ENCODE peak calls at places on chromosomes 7 and 10, in five cellular contexts. B is heart left ventricle, G is endodermal cell, Y is astrocyte of the spinal cord, I is Peyer's patch. Q is an unnamed sample.

GRCh38 chr7:116524609-116525297 is at the start of gene CAV1:
- DNase-seq in G (peak; percentile 93), B (peak; percentile 93), Y (peak; percentile 97), I (peak; percentile 79), Q (no peak)

GRCh38 chr7:140649566-140650205 is 9.1 kb upstream of the DENND2A start:
- DNase-seq in I (no peak), Y (peak; percentile 41), B (no peak), G (no peak), Q (no peak)

GRCh38 chr10:35340975-35341374 is 4.7 kb downstream of the CCNY start:
- DNase-seq in I (no peak), B (no peak), Y (no peak), G (no peak), Q (no peak)

GRCh38 chr10:51683031-51683830 is 16.2 kb downstream of the CSTF2T start:
- DNase-seq in B (no peak), I (peak; percentile 50), Y (no peak), G (no peak), Q (no peak)

GRCh38 chr10:1874533-1874932 is 137.2 kb upstream of the ADARB2 start:
- DNase-seq in I (no peak), B (no peak), Y (no peak), G (no peak), Q (no peak)

GRCh38 chr10:87861953-87862643 is 1.2 kb downstream of the KLLN start:
- DNase-seq in Y (peak; percentile 98), B (peak; percentile 97), I (peak; percentile 99), G (peak; percentile 98), Q (peak; percentile 91)

GRCh38 chr10:126186746-126187145 is 201.5 kb downstream of the ADAM12 start:
- DNase-seq in G (no peak), Y (no peak), B (no peak), I (no peak), Q (no peak)

GRCh38 chr10:91251430-91252056 is 31.1 kb downstream of the PCGF5 start:
- DNase-seq in G (peak; percentile 62), Y (peak; percentile 63), B (peak; percentile 50), I (peak; percentile 76), Q (no peak)

GRCh38 chr10:129426670-129427069 is 40.4 kb upstream of the MGMT start:
- DNase-seq in I (no peak), G (no peak), Y (no peak), B (no peak), Q (no peak)

GRCh38 chr10:103507235-103508191 is 14.0 kb downstream of the NEURL1 start:
- DNase-seq in I (peak; percentile 48), B (no peak), G (peak; percentile 72), Y (no peak), Q (no peak)

GRCh38 chr7:137816696-137817320 is 30.0 kb downstream of the DGKI start:
- DNase-seq in I (no peak), B (no peak), G (no peak), Y (no peak), Q (no peak)

GRCh38 chr7:80047856-80048459 is 86.7 kb upstream of the GNAI1 start:
- DNase-seq in Y (no peak), I (no peak), G (no peak), B (no peak), Q (no peak)

GRCh38 chr7:158284617-158285382 is 302.8 kb downstream of the PTPRN2 start:
- DNase-seq in Y (no peak), G (peak; percentile 13), I (peak; percentile 2), B (no peak), Q (no peak)

GRCh38 chr7:135744938-135745701 is 3.5 kb downstream of the FAM180A start:
- DNase-seq in Y (peak; percentile 88), B (no peak), G (no peak), I (no peak), Q (no peak)

GRCh38 chr10:26215923-26216576 is 524 bp upstream of the GAD2 start:
- DNase-seq in G (peak; percentile 90), B (no peak), Y (peak; percentile 0), I (no peak), Q (no peak)

GRCh38 chr7:66522518-66522917 is 106.2 kb upstream of the KCTD7 start:
- DNase-seq in G (no peak), I (no peak), Y (no peak), B (no peak), Q (no peak)

GRCh38 chr10:47400251-47400650 is 16.2 kb upstream of the ZNF488 start:
- DNase-seq in Y (no peak), I (no peak), B (no peak), G (no peak), Q (no peak)

GRCh38 chr10:129870926-129871660 is 93.0 kb downstream of the EBF3 start:
- DNase-seq in B (no peak), Y (no peak), I (no peak), G (no peak), Q (no peak)

GRCh38 chr10:69847883-69848282 is 46.2 kb downstream of the COL13A1 start:
- DNase-seq in Y (no peak), B (no peak), I (no peak), G (no peak), Q (no peak)

GRCh38 chr7:24979470-24979862 is 512 bp downstream of the OSBPL3 start:
- DNase-seq in I (peak; percentile 94), G (peak; percentile 89), B (peak; percentile 59), Y (no peak), Q (no peak)

GRCh38 chr7:2299131-2299829 is 15.0 kb downstream of the SNX8 start:
- DNase-seq in Y (peak; percentile 78), B (peak; percentile 30), G (no peak), I (peak; percentile 66), Q (no peak)

GRCh38 chr10:47378606-47379444 is 5.3 kb downstream of the ZNF488 start:
- DNase-seq in I (peak; percentile 33), B (no peak), G (peak; percentile 39), Y (no peak), Q (no peak)

GRCh38 chr10:134205-134742 is 981 bp upstream of the ZMYND11 start:
- DNase-seq in B (no peak), Y (peak; percentile 9), I (no peak), G (peak; percentile 66), Q (no peak)

GRCh38 chr7:55083206-55083605 is 64.4 kb downstream of the EGFR start:
- DNase-seq in I (no peak), G (no peak), B (no peak), Y (peak; percentile 60), Q (no peak)

GRCh38 chr7:55084307-55084706 is 65.5 kb downstream of the EGFR start:
- DNase-seq in G (no peak), B (no peak), I (no peak), Y (no peak), Q (no peak)

GRCh38 chr7:55085511-55086412 is 66.9 kb downstream of the EGFR start:
- DNase-seq in B (no peak), G (no peak), I (no peak), Y (no peak), Q (no peak)

GRCh38 chr7:55087521-55087961 is 68.7 kb downstream of the EGFR start:
- DNase-seq in B (no peak), Y (no peak), G (peak; percentile 32), I (no peak), Q (no peak)

GRCh38 chr7:55086413-55087201 is 67.8 kb downstream of the EGFR start:
- DNase-seq in I (no peak), G (no peak), B (no peak), Y (peak; percentile 94), Q (no peak)
- H3K4me3 ChIP-seq in I (no peak overlapping the region), G (no peak overlapping the region), B (no peak overlapping the region), Y (peak overlapping the region; percentile 30), Q (no peak overlapping the region)

GRCh38 chr7:31343516-31344305 is 3.2 kb upstream of the NEUROD6 start:
- DNase-seq in B (no peak), G (no peak), Y (no peak), I (no peak), Q (no peak)
- H3K4me3 ChIP-seq in B (no peak overlapping the region), G (no peak overlapping the region), Y (no peak overlapping the region), I (no peak overlapping the region), Q (no peak overlapping the region)

DNA sequence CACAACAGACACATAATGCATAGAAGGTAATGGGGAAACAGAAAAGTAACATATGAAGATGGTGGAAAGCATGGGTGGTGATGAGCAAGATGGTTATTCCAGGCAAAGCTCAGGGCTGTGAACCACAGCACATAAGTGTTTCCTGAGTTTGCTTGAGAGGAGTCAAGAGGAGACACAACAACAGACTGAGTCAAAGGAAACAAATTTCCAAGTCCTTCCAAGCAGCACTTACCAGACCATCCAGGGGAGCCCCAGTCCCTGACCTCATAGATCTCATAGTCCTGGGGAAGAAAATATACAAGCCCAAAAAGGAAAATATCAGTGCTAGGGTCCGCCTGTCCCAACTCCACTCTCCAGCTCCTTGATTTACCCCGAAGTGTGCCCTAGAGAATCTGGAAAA is 216.6 kb upstream of the FZD1 start:
- DNase-seq in I (no peak), B (no peak), G (no peak), Y (no peak), Q (no peak)
- H3K4me3 ChIP-seq in I (no peak overlapping the region), B (no peak overlapping the region), G (no peak overlapping the region), Y (no peak overlapping the region), Q (no peak overlapping the region)

GRCh38 chr7:75872073-75872782 is 6.6 kb upstream of the RHBDD2 start:
- DNase-seq in B (no peak), I (no peak), Y (no peak), G (no peak), Q (no peak)

GRCh38 chr7:75876126-75876881 is 2.5 kb upstream of the RHBDD2 start:
- DNase-seq in G (peak; percentile 30), B (no peak), Y (no peak), I (no peak), Q (no peak)

GRCh38 chr7:75878312-75878768 is 494 bp upstream of the RHBDD2 start:
- DNase-seq in I (no peak), Y (no peak), G (peak; percentile 46), B (no peak), Q (no peak)

GRCh38 chr7:75878769-75879596 is at the start of gene RHBDD2:
- DNase-seq in B (peak; percentile 97), Y (peak; percentile 94), G (peak; percentile 98), I (peak; percentile 98), Q (peak; percentile 77)

GRCh38 chr7:75875113-75876080 is 3.4 kb upstream of the RHBDD2 start:
- DNase-seq in G (no peak), I (no peak), Y (no peak), B (no peak), Q (no peak)
- H3K4me3 ChIP-seq in G (no peak overlapping the region), I (no peak overlapping the region), Y (no peak overlapping the region), B (no peak overlapping the region), Q (no peak overlapping the region)

DNA sequence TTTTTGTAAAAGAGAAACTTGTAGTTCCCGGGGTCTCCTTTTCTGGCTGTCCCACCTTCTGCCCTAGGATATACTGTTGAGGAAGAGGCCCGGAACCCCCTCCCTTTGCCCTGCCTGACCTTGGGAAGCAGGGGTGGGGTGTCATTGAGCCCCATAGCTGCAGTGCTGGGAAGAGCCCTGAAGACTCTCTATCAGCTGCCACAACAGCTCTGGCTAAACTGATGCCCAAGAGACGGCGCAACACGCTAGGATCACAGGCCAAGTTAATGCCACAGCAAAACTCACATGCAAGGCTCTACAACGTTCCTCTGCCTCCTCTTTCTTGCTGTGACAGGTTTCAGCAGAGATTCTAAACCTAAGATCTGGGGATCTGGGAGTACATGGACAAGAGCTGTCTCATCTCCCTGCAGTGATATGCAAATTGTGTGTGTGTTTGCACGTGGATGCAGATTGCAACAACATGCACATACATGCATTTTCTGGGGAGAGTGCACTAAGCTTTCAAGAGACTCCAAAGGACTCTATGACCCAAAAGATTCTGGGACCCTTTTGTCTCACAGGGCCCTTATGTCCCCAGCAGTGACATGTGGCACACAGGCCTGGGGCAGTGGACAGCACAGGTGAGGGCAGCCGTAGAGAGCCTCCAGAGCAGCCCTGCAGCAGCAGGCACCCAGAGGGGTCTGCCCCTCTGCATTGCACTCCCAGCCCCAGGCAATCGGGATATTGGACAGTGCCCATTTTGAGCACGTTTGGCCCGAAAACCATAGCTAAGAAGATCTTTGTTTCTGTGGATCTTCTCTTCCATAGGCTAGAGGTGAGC is 2.5 kb downstream of the RASSF4 start:
- DNase-seq in Y (no peak), B (no peak), G (peak; percentile 33), I (no peak), Q (no peak)
- H3K4me3 ChIP-seq in Y (no peak overlapping the region), B (no peak overlapping the region), G (no peak overlapping the region), I (no peak overlapping the region), Q (no peak overlapping the region)

Q was measured in LNCaP clone FGC.